ENCODE peak calls at places on chromosomes 13 and 19, in five cellular contexts. One of them, this sample, is unnamed.

GRCh38 chr19:41811981-41812380 is 15.6 kb downstream of the CEACAM3 start:
- DNase-seq in breast epithelium: no peak
- DNase-seq in HEK293T: no peak
- DNase-seq in iris pigment epithelial cell: no peak
- DNase-seq in astrocyte: no peak
- DNase-seq in this sample: no peak

GRCh38 chr19:57887195-57887941 is 1.5 kb downstream of the ZNF814 start:
- DNase-seq in breast epithelium: no peak
- DNase-seq in HEK293T: no peak
- DNase-seq in iris pigment epithelial cell: no peak
- DNase-seq in astrocyte: peak; percentile 59
- DNase-seq in this sample: no peak

GRCh38 chr19:15091918-15092753 is 10.1 kb downstream of the OR1I1 start:
- DNase-seq in breast epithelium: no peak
- DNase-seq in HEK293T: peak; percentile 39
- DNase-seq in iris pigment epithelial cell: peak; percentile 45
- DNase-seq in astrocyte: peak; percentile 23
- DNase-seq in this sample: no peak

GRCh38 chr19:44113784-44114390 is 688 bp downstream of the ZNF225 start:
- DNase-seq in breast epithelium: no peak
- DNase-seq in HEK293T: peak; percentile 9
- DNase-seq in iris pigment epithelial cell: no peak
- DNase-seq in astrocyte: no peak
- DNase-seq in this sample: no peak

GRCh38 chr19:14615628-14616027 is 32.7 kb downstream of the CLEC17A start:
- DNase-seq in breast epithelium: no peak
- DNase-seq in HEK293T: no peak
- DNase-seq in iris pigment epithelial cell: no peak
- DNase-seq in astrocyte: no peak
- DNase-seq in this sample: no peak

GRCh38 chr19:1646931-1647663 is 5.3 kb downstream of the TCF3 start:
- DNase-seq in breast epithelium: no peak
- DNase-seq in HEK293T: no peak
- DNase-seq in iris pigment epithelial cell: no peak
- DNase-seq in astrocyte: no peak
- DNase-seq in this sample: no peak

GRCh38 chr19:14105680-14106079 is 11.9 kb downstream of the PRKACA start:
- DNase-seq in breast epithelium: no peak
- DNase-seq in HEK293T: no peak
- DNase-seq in iris pigment epithelial cell: no peak
- DNase-seq in astrocyte: no peak
- DNase-seq in this sample: no peak

GRCh38 chr13:112831801-112832200 is 137.2 kb upstream of the MCF2L start:
- DNase-seq in breast epithelium: no peak
- DNase-seq in HEK293T: no peak
- DNase-seq in iris pigment epithelial cell: no peak
- DNase-seq in astrocyte: no peak
- DNase-seq in this sample: no peak

GRCh38 chr13:108155185-108156106 is 59.9 kb downstream of the LIG4 start:
- DNase-seq in breast epithelium: no peak
- DNase-seq in HEK293T: peak; percentile 19
- DNase-seq in iris pigment epithelial cell: peak; percentile 50
- DNase-seq in astrocyte: peak; percentile 14
- DNase-seq in this sample: no peak

GRCh38 chr13:28558567-28558966 is 63.6 kb upstream of the FLT1 start:
- DNase-seq in breast epithelium: no peak
- DNase-seq in HEK293T: no peak
- DNase-seq in iris pigment epithelial cell: peak; percentile 67
- DNase-seq in astrocyte: peak; percentile 42
- DNase-seq in this sample: no peak

GRCh38 chr13:30924726-30925125 is 7.7 kb upstream of the TEX26 start:
- DNase-seq in breast epithelium: no peak
- DNase-seq in HEK293T: no peak
- DNase-seq in iris pigment epithelial cell: no peak
- DNase-seq in astrocyte: no peak
- DNase-seq in this sample: no peak

This sample was measured in mesothelial cell of epicardium.